ENCODE peak calls at places on chromosome 2, in four cellular contexts. R is HFF-Myc, M is WTC11, K is cardiac fibroblast. J is an unnamed sample.

GRCh38 chr2:47402555-47402804 is 476 bp upstream of the MSH2 start:
- DNase-seq in R (no peak), M (no peak), K (peak; percentile 51), J (peak; percentile 39)

GRCh38 chr2:217451634-217452033 is 551.2 kb downstream of the TNS1 start:
- DNase-seq in R (peak; percentile 9), M (no peak), K (peak; percentile 22), J (peak; percentile 27)

GRCh38 chr2:128639693-128640092 is 321.0 kb upstream of the HS6ST1 start:
- DNase-seq in R (no peak), M (no peak), K (no peak), J (no peak)

GRCh38 chr2:23050388-23050787 is 334.6 kb upstream of the KLHL29 start:
- DNase-seq in R (no peak), M (no peak), K (no peak), J (no peak)

GRCh38 chr2:63544017-63544627 is 44.2 kb downstream of the WDPCP start:
- DNase-seq in R (no peak), M (no peak), K (peak; percentile 39), J (peak; percentile 30)

GRCh38 chr2:46014911-46015654 is 282.1 kb upstream of the EPAS1 start:
- DNase-seq in R (peak; percentile 22), M (peak; percentile 27), K (peak; percentile 84), J (peak; percentile 27)

GRCh38 chr2:238985931-238986446 is 138.1 kb downstream of the TWIST2 start:
- DNase-seq in R (no peak), M (no peak), K (no peak), J (no peak)

GRCh38 chr2:18311413-18311812 is 249.0 kb downstream of the RDH14 start:
- DNase-seq in R (peak; percentile 17), M (no peak), K (no peak), J (peak; percentile 38)

GRCh38 chr2:172545408-172546075 is 10.3 kb upstream of the PDK1 start:
- DNase-seq in R (no peak), M (no peak), K (peak; percentile 51), J (peak; percentile 58)

GRCh38 chr2:235049719-235050118 is 97.9 kb downstream of the SH3BP4 start:
- DNase-seq in R (no peak), M (no peak), K (no peak), J (no peak)

GRCh38 chr2:237806334-237806733 is 7.8 kb downstream of the RBM44 start:
- DNase-seq in R (no peak), M (no peak), K (peak; percentile 17), J (no peak)

GRCh38 chr2:151765760-151766159 is 31.5 kb upstream of the NEB start:
- DNase-seq in R (no peak), M (no peak), K (no peak), J (no peak)

GRCh38 chr2:30622452-30622851 is 175.4 kb downstream of the LCLAT1 start:
- DNase-seq in R (no peak), M (no peak), K (no peak), J (no peak)

GRCh38 chr2:69082430-69082997 is 69.5 kb downstream of the ANTXR1 start:
- DNase-seq in R (peak; percentile 66), M (no peak), K (peak; percentile 92), J (peak; percentile 98)

GRCh38 chr2:85191157-85191556 is 58.0 kb downstream of the TCF7L1 start:
- DNase-seq in R (no peak), M (no peak), K (no peak), J (no peak)

GRCh38 chr2:68244456-68244855 is 7.9 kb downstream of the PPP3R1 start:
- DNase-seq in R (no peak), M (no peak), K (no peak), J (no peak)

GRCh38 chr2:3198119-3198518 is 179.5 kb downstream of the EIPR1 start:
- DNase-seq in R (no peak), M (peak; percentile 51), K (no peak), J (no peak)

GRCh38 chr2:156890498-156891148 is 366.9 kb upstream of the GALNT5 start:
- DNase-seq in R (no peak), M (no peak), K (no peak), J (no peak)

GRCh38 chr2:54522624-54523281 is 66.6 kb downstream of the SPTBN1 start:
- DNase-seq in R (no peak), M (peak; percentile 75), K (peak; percentile 71), J (peak; percentile 70)

GRCh38 chr2:26985807-26986206 is 15.4 kb downstream of the MAPRE3 start:
- DNase-seq in R (no peak), M (no peak), K (no peak), J (no peak)

GRCh38 chr2:67878743-67879142 is 184.1 kb downstream of the C1D start:
- DNase-seq in R (no peak), M (no peak), K (no peak), J (no peak)

GRCh38 chr2:216967889-216968288 is 108.0 kb upstream of the TNP1 start:
- DNase-seq in R (no peak), M (no peak), K (no peak), J (no peak)

GRCh38 chr2:53265900-53266299 is 501.7 kb upstream of the CHAC2 start:
- DNase-seq in R (no peak), M (no peak), K (no peak), J (no peak)

GRCh38 chr2:232887171-232887850 is 17.2 kb downstream of the SNORC start:
- DNase-seq in R (no peak), M (peak; percentile 48), K (no peak), J (no peak)

GRCh38 chr2:229712125-229712524 is 2.2 kb downstream of the DNER start:
- DNase-seq in R (no peak), M (no peak), K (peak; percentile 42), J (peak; percentile 8)

GRCh38 chr2:142306126-142306525 is 175.3 kb upstream of the LRP1B start:
- DNase-seq in R (no peak), M (no peak), K (no peak), J (no peak)

GRCh38 chr2:178949584-178949983 is 100.4 kb downstream of the CCDC141 start:
- DNase-seq in R (no peak), M (no peak), K (no peak), J (no peak)

GRCh38 chr2:1132328-1132964 is 181.8 kb downstream of the SNTG2 start:
- DNase-seq in R (no peak), M (no peak), K (no peak), J (no peak)

GRCh38 chr2:127310980-127311379 is 17.0 kb upstream of the ERCC3 start:
- DNase-seq in R (no peak), M (no peak), K (no peak), J (no peak)

GRCh38 chr2:160489096-160489495 is 4.5 kb downstream of the RBMS1 start:
- DNase-seq in R (no peak), M (no peak), K (peak; percentile 58), J (peak; percentile 39)

GRCh38 chr2:28662044-28662443 is 89.6 kb upstream of the PPP1CB start:
- DNase-seq in R (no peak), M (no peak), K (peak; percentile 36), J (peak; percentile 71)

GRCh38 chr2:28662468-28663095 is 89.0 kb upstream of the PPP1CB start:
- DNase-seq in R (no peak), M (no peak), K (peak; percentile 84), J (peak; percentile 45)

GRCh38 chr2:28661589-28662001 is 90.0 kb upstream of the PPP1CB start:
- DNase-seq in R (peak; percentile 56), M (no peak), K (peak; percentile 95), J (peak; percentile 43)

GRCh38 chr2:28664120-28664842 is 87.3 kb upstream of the PPP1CB start:
- DNase-seq in R (no peak), M (no peak), K (no peak), J (no peak)

GRCh38 chr2:28663359-28663758 is 88.3 kb upstream of the PPP1CB start:
- DNase-seq in R (no peak), M (no peak), K (peak; percentile 81), J (no peak)
- TF ChIP-seq CTCF in R (peak; percentile 11), M (no peak), K (peak; percentile 54), J (peak; percentile 9)

GRCh38 chr2:41414486-41415230 is 633.2 kb upstream of the PKDCC start:
- DNase-seq in R (peak; percentile 17), M (peak; percentile 21), K (peak; percentile 63), J (peak; percentile 45)
- TF ChIP-seq CTCF in R (peak; percentile 41), M (peak; percentile 57), K (peak; percentile 68), J (peak; percentile 43)

GRCh38 chr2:150608341-150608740 is 120.9 kb upstream of the RND3 start:
- DNase-seq in R (no peak), M (no peak), K (no peak), J (peak; percentile 78)

GRCh38 chr2:150612957-150613710 is 125.7 kb upstream of the RND3 start:
- DNase-seq in R (no peak), M (no peak), K (no peak), J (no peak)

GRCh38 chr2:150607471-150607870 is 120.0 kb upstream of the RND3 start:
- DNase-seq in R (no peak), M (no peak), K (peak; percentile 50), J (no peak)

GRCh38 chr2:150609831-150610582 is 122.5 kb upstream of the RND3 start:
- DNase-seq in R (peak; percentile 91), M (no peak), K (no peak), J (no peak)

GRCh38 chr2:150610670-150611279 is 123.3 kb upstream of the RND3 start:
- DNase-seq in R (no peak), M (peak; percentile 42), K (peak; percentile 77), J (peak; percentile 74)
- TF ChIP-seq CTCF in R (peak; percentile 53), M (peak; percentile 39), K (peak; percentile 70), J (peak; percentile 68)

DNA sequence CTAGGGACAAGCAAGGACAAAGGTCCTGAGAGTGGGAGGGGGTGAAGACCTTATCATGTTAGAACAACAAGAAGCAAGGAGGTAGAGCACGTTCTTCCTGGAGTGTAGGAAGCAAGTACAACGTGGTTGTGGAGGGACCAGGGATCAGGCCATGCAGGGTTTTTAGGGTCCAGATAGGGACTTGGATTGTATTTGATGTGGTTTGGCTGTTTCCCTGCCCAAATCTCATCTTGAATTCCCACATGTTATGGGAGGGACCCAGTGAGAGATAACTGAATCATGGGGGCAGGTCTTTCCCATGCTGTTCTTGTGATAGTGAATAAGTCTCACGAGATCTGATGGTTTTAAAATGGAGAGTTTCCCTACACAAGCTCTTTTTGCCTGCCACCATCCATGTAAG is 53.2 kb downstream of the ICA1L start:
- DNase-seq in R (no peak), M (no peak), K (no peak), J (no peak)
- TF ChIP-seq CTCF in R (no peak), M (no peak), K (no peak), J (no peak)

GRCh38 chr2:224142397-224143312 is 103.6 kb upstream of the SERPINE2 start:
- DNase-seq in R (no peak), M (no peak), K (peak; percentile 83), J (peak; percentile 76)
- TF ChIP-seq CTCF in R (no peak), M (no peak), K (peak; percentile 13), J (no peak)

DNA sequence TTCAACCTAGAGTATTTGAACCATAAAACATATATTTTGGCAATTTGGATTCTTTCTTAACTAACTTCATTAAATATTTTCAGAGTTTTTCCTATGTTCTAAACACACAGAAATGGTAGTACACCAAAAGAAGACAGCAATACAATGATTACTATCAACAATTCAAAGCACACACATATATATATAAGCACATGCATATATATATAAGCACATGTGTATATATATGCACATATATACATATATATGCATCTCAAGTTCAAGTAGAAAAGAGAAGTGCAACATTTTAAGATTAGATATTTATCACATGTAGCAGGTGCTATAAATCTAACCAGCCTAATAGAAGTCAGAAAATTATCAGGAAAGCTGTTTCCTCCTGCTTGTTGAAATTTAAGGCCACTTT is 320.9 kb upstream of the FSIP2 start:
- DNase-seq in R (no peak), M (no peak), K (no peak), J (no peak)
- TF ChIP-seq CTCF in R (no peak), M (no peak), K (no peak), J (no peak)